ENCODE peak calls at places on chromosomes 13 and 19, in six cellular contexts. C, B, P, N, U and J are unnamed samples. For H3K4me1, the result is how much of the 10 kb centered on the place peaks cover.

GRCh38 chr13:103839460-103839859 is 773.2 kb upstream of the SLC10A2 start:
- DNase-seq in C (no peak), B (peak), U (no peak), N (no peak), P (no peak), J (no peak)

GRCh38 chr13:43033038-43033437 is 9.7 kb downstream of the DNAJC15 start:
- DNase-seq in P (no peak), B (no peak), U (no peak), N (no peak), C (no peak), J (no peak)

GRCh38 chr13:29543230-29544215 is 52.0 kb downstream of the SLC7A1 start:
- DNase-seq in N (no peak), B (no peak), P (no peak), C (no peak), U (no peak), J (no peak)

GRCh38 chr19:6067975-6068374 is 42.3 kb downstream of the RFX2 start:
- DNase-seq in U (no peak), B (no peak), C (peak), P (no peak), N (no peak), J (no peak)

GRCh38 chr19:15101479-15102082 is 5.6 kb upstream of the SYDE1 start:
- DNase-seq in N (peak), B (peak), P (no peak), C (no peak), U (no peak), J (no peak)

GRCh38 chr13:108155185-108156106 is 59.9 kb downstream of the LIG4 start:
- DNase-seq in N (peak), C (peak), P (peak), U (peak), B (peak), J (peak)

GRCh38 chr13:110638814-110639806 is 23.8 kb downstream of the NAXD start:
- DNase-seq in U (no peak), P (no peak), C (no peak), B (peak), N (no peak), J (no peak)

GRCh38 chr19:41998246-41999020 is 4.4 kb upstream of the ATP1A3 start:
- DNase-seq in C (no peak), N (no peak), U (peak), B (peak), P (no peak), J (no peak)

GRCh38 chr19:15444505-15445226 is 5.1 kb downstream of the WIZ start:
- DNase-seq in B (no peak), P (no peak), C (no peak), N (no peak), U (no peak), J (no peak)

GRCh38 chr13:106986033-106986484 is 418.1 kb upstream of the ARGLU1 start:
- DNase-seq in C (no peak), U (no peak), B (no peak), P (no peak), N (no peak), J (no peak)

GRCh38 chr19:13834308-13834790 is 39.1 kb downstream of the ZSWIM4 start:
- DNase-seq in B (no peak), N (no peak), P (no peak), C (no peak), U (no peak), J (no peak)
- H3K4me1 ChIP-seq in B (under half), N (half or more), P (under half), C (under half), U (half or more), J (under half)

GRCh38 chr19:34732548-34733255 is 1.3 kb upstream of the ZNF181 start:
- DNase-seq in B (peak), P (peak), C (no peak), N (no peak), U (no peak), J (peak)
- H3K4me3 ChIP-seq in B (peak), P (peak), C (peak), N (no peak), U (peak), J (peak)

GRCh38 chr19:10363789-10364281 is 16.5 kb downstream of the TYK2 start:
- DNase-seq in N (no peak), B (no peak), C (no peak), P (no peak), U (no peak), J (no peak)

GRCh38 chr19:10361569-10362011 is 18.8 kb downstream of the TYK2 start:
- DNase-seq in P (no peak), C (no peak), B (no peak), U (no peak), N (no peak), J (no peak)

GRCh38 chr19:10362259-10362658 is 18.1 kb downstream of the TYK2 start:
- DNase-seq in B (no peak), U (no peak), C (no peak), P (no peak), N (no peak), J (no peak)

GRCh38 chr19:10365518-10365917 is 14.9 kb downstream of the TYK2 start:
- DNase-seq in U (no peak), P (no peak), C (no peak), N (no peak), B (no peak), J (no peak)

DNA sequence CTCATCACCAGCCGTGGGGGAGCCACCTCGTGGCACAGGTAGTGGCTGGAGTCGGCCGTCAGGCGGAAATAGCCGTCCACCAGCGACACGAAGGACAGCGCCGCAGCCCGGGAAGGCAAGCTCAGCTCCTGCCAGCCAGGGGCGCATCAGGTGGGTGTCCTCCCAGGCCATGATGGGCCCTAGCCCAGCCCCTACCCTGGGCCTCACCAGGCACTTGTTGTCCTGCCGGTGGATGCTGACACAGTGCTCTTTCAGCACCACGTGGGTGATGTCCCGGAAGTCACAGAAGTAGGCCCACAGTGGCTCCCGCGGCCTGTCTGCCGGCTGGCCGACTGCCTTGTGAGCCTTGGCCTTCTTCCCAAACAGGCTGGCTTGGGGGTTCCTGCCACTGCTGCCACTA is 15.7 kb downstream of the TYK2 start:
- DNase-seq in N (no peak), C (no peak), B (no peak), P (no peak), U (no peak), J (no peak)
- H3K4me1 ChIP-seq in N (under half), C (under half), B (under half), P (under half), U (under half), J (under half)

DNA sequence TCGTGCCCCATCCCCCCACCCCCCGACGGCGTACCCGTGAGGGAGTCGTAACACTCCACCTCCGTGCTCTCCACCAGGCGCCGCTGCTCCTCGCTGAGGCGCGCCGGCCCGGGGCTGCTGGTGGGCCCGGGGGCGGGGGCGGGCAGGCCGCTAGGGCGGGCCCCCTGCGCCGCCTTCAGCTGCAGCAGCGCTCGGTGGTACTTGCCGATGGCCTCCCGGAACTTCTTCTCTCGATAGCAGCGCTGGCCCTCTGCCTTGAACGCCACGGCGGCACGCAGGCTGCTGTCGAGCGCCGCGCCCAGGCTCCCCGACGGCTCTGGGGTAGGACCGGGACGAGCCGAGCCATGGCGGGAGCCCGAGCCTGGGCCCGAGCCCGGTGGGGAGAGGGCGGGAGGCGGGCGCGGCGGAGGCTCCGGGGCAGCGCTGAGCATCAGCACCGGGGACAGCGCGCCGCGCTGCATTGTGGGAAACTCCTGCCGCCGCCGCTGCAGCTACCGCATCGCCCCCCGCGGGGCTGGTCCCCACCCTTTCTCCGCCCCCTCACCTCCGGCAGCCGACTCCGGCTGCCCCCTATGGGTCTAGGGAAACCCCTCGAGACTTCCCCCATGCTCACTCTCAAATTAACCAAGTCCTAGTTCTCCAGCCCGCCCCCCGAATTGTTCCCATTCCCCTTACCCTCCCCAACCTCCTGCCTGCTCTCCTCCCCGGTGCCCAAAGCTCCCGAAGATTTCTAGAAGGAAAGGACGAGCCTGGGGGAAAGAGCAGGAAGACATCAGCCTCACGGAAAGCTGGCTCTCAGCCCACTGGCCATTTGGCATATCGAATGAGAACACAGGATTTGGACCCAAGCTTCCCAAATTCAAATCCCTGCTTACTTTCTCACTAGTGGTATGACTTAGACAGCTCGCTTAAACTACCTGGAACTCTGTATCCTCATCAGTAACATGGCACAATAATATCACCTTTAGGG is at the start of gene TTC9B:
- DNase-seq in C (no peak), U (no peak), N (peak), B (peak), P (no peak), J (no peak)
- H3K4me3 ChIP-seq in C (no peak), U (no peak), N (no peak), B (peak), P (no peak), J (no peak)

GRCh38 chr13:73998631-73999030 is 135.6 kb downstream of the KLF12 start:
- DNase-seq in B (no peak), C (no peak), P (no peak), N (no peak), U (no peak), J (no peak)
- H3K4me1 ChIP-seq in B (under half), C (under half), P (under half), N (under half), U (under half), J (under half)

DNA sequence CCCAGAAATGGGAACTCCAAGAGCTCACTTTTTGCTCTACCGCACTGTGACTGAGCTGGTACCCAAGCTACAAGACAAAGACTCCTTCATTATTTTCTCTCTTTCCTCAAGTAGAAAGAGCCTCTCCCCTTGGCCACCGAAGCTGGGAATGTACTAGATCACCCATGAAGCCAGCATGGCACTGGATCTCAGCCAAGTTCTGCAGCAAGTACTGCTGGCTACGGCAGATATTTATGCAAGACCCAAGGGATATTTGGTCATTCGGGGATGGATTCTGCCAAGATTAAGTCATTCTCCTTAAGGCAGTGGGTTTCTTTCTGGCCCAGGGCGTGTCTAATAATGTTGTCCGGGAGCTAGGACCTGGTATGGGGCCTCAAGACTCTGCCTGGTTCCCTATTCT is 633.5 kb downstream of the SLITRK1 start:
- DNase-seq in P (no peak), N (no peak), B (no peak), U (no peak), C (no peak), J (no peak)
- H3K4me3 ChIP-seq in P (no peak), N (no peak), B (no peak), U (no peak), C (no peak), J (no peak)

DNA sequence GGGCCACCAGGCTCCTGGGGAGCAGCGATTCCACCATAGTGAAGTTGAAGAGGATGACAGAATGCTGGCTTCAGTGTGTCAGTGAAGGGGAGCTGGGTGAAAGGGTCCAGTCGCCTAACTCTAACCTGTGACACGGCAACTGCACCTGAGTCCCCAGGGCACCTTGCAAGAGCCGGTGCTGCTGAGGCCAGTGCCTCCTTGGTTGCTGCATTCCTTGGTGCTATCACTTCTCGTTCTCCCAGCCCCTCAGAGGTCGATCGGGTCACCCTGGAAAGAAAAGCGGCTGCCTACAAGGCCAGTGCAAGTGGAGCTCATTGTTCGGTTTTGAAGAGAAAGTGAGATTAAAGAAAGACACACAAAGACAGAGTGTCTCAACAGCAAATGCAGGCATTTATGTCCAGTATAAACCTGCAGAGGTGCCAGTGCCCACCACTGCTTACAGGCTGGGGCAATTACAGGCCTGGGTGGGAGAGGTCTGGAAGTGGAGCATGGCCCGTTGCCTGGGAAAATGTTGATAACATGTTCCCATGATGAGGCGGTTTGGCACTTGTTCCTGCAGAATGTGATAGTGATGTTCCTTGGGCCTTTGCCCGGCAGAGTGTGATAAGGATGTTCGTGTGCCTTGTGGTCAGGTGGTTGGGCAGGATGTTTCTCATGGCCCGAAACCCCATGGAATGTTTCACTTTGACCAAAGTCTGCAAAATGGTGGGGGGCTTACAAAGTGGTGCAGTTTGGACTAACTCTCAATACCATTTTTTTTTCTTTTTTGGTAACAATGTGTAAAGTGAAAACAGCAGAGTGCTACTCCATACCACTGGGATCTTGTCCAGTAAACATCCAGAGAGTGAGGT is 5.3 kb downstream of the FPR3 start:
- DNase-seq in P (no peak), N (no peak), B (no peak), C (peak), U (peak), J (peak)
- H3K4me1 ChIP-seq in P (under half), N (under half), B (under half), C (under half), U (under half), J (under half)